ENCODE peak calls at places on chromosomes 12 and 14, in eight cellular contexts. One of them, this sample, is unnamed.

GRCh38 chr12:14768823-14769405 is 34.4 kb downstream of the WBP11 start:
- DNase-seq in lung: no peak
- DNase-seq in T-helper 9 cell: no peak
- DNase-seq in NB4: no peak
- DNase-seq in SJSA1: no peak
- DNase-seq in AG09319: no peak
- DNase-seq in right cardiac atrium: peak; percentile 47
- DNase-seq in fibroblast of the conjunctiva: no peak
- DNase-seq in this sample: peak; percentile 59

GRCh38 chr14:78022059-78022458 is 148.1 kb upstream of the NRXN3 start:
- DNase-seq in AG09319: no peak
- DNase-seq in lung: peak; percentile 59
- DNase-seq in fibroblast of the conjunctiva: peak; percentile 4
- DNase-seq in NB4: peak; percentile 78
- DNase-seq in right cardiac atrium: peak; percentile 63
- DNase-seq in T-helper 9 cell: no peak
- DNase-seq in SJSA1: peak; percentile 50
- DNase-seq in this sample: no peak

GRCh38 chr12:119713551-119714031 is 45.7 kb downstream of the PRKAB1 start:
- DNase-seq in lung: peak; percentile 79
- DNase-seq in right cardiac atrium: no peak
- DNase-seq in NB4: no peak
- DNase-seq in fibroblast of the conjunctiva: no peak
- DNase-seq in SJSA1: no peak
- DNase-seq in T-helper 9 cell: no peak
- DNase-seq in AG09319: no peak
- DNase-seq in this sample: no peak

GRCh38 chr12:124625867-124626675 is 58.7 kb upstream of the NCOR2 start:
- DNase-seq in AG09319: peak; percentile 55
- DNase-seq in SJSA1: peak; percentile 81
- DNase-seq in fibroblast of the conjunctiva: peak; percentile 82
- DNase-seq in right cardiac atrium: peak; percentile 96
- DNase-seq in lung: peak; percentile 82
- DNase-seq in T-helper 9 cell: no peak
- DNase-seq in NB4: peak; percentile 79
- DNase-seq in this sample: peak; percentile 73

GRCh38 chr14:55104051-55104954 is 24.7 kb upstream of the LGALS3 start:
- DNase-seq in right cardiac atrium: no peak
- DNase-seq in fibroblast of the conjunctiva: no peak
- DNase-seq in lung: no peak
- DNase-seq in NB4: peak; percentile 78
- DNase-seq in SJSA1: no peak
- DNase-seq in T-helper 9 cell: no peak
- DNase-seq in AG09319: no peak
- DNase-seq in this sample: no peak

GRCh38 chr14:51289169-51289568 is 49.1 kb downstream of the TMX1 start:
- DNase-seq in lung: no peak
- DNase-seq in NB4: no peak
- DNase-seq in T-helper 9 cell: no peak
- DNase-seq in fibroblast of the conjunctiva: no peak
- DNase-seq in right cardiac atrium: no peak
- DNase-seq in SJSA1: no peak
- DNase-seq in AG09319: no peak
- DNase-seq in this sample: no peak

GRCh38 chr14:24777678-24778077 is 143.7 kb upstream of the GZMB start:
- DNase-seq in NB4: no peak
- DNase-seq in AG09319: no peak
- DNase-seq in lung: no peak
- DNase-seq in fibroblast of the conjunctiva: no peak
- DNase-seq in right cardiac atrium: no peak
- DNase-seq in SJSA1: no peak
- DNase-seq in T-helper 9 cell: no peak
- DNase-seq in this sample: no peak

GRCh38 chr14:91754819-91755218 is 22.9 kb upstream of the CATSPERB start:
- DNase-seq in fibroblast of the conjunctiva: no peak
- DNase-seq in T-helper 9 cell: no peak
- DNase-seq in NB4: no peak
- DNase-seq in AG09319: no peak
- DNase-seq in right cardiac atrium: no peak
- DNase-seq in lung: no peak
- DNase-seq in SJSA1: no peak
- DNase-seq in this sample: no peak

GRCh38 chr12:6273931-6274687 is 36.4 kb upstream of the PLEKHG6 start:
- DNase-seq in right cardiac atrium: peak; percentile 74
- DNase-seq in NB4: no peak
- DNase-seq in lung: no peak
- DNase-seq in SJSA1: no peak
- DNase-seq in AG09319: no peak
- DNase-seq in fibroblast of the conjunctiva: no peak
- DNase-seq in T-helper 9 cell: no peak
- DNase-seq in this sample: peak; percentile 44

GRCh38 chr14:30608533-30609006 is 13.5 kb upstream of the SCFD1 start:
- DNase-seq in SJSA1: peak; percentile 25
- DNase-seq in fibroblast of the conjunctiva: no peak
- DNase-seq in right cardiac atrium: no peak
- DNase-seq in NB4: no peak
- DNase-seq in lung: no peak
- DNase-seq in AG09319: no peak
- DNase-seq in T-helper 9 cell: no peak
- DNase-seq in this sample: peak; percentile 38

GRCh38 chr12:47636908-47637780 is 68.7 kb downstream of the RPAP3 start:
- DNase-seq in AG09319: no peak
- DNase-seq in lung: peak; percentile 54
- DNase-seq in SJSA1: peak; percentile 10
- DNase-seq in T-helper 9 cell: peak; percentile 9
- DNase-seq in fibroblast of the conjunctiva: no peak
- DNase-seq in NB4: peak; percentile 39
- DNase-seq in right cardiac atrium: peak; percentile 72
- DNase-seq in this sample: peak; percentile 5

GRCh38 chr14:32711103-32711680 is 227.5 kb upstream of the NPAS3 start:
- DNase-seq in SJSA1: peak; percentile 21
- DNase-seq in NB4: peak; percentile 37
- DNase-seq in fibroblast of the conjunctiva: peak; percentile 32
- DNase-seq in AG09319: no peak
- DNase-seq in T-helper 9 cell: no peak
- DNase-seq in lung: no peak
- DNase-seq in right cardiac atrium: no peak
- DNase-seq in this sample: peak; percentile 61

This sample was measured in mesenchymal stem cell.